ENCODE peak calls at places on chromosomes 5 and 9, in eight cellular contexts. X is lower lobe of right lung; H is CD8-positive, alpha-beta T cell; N is RWPE2; Q is mucosa of descending colon; I is heart left ventricle; O is body of pancreas; P is heart right ventricle. M is an unnamed sample. For H3K4me1, the result is how much of the 10 kb centered on the place peaks cover.

GRCh38 chr5:118646917-118647316 is 341.4 kb downstream of the DTWD2 start:
- ATAC-seq in X (no peak), H (no peak), N (no peak), Q (no peak), I (no peak), O (no peak), P (no peak), M (no peak)

GRCh38 chr5:157857821-157858526 is 971 bp downstream of the CLINT1 start:
- ATAC-seq in X (peak), H (peak), N (peak), Q (peak), I (peak), O (peak), P (peak), M (peak)

GRCh38 chr5:122457178-122457826 is 145.3 kb downstream of the SNCAIP start:
- ATAC-seq in X (no peak), H (no peak), N (no peak), Q (peak), I (no peak), O (no peak), P (no peak), M (no peak)

GRCh38 chr5:161027763-161028162 is 175.8 kb upstream of the ATP10B start:
- ATAC-seq in X (no peak), H (no peak), N (no peak), Q (no peak), I (no peak), O (no peak), P (no peak), M (no peak)

GRCh38 chr9:92187989-92188714 is 72.9 kb upstream of the SPTLC1 start:
- ATAC-seq in X (no peak), H (no peak), N (no peak), Q (no peak), I (no peak), O (no peak), P (no peak), M (no peak)

GRCh38 chr9:102185962-102186361 is 447.5 kb upstream of the GRIN3A start:
- ATAC-seq in X (no peak), H (no peak), N (no peak), Q (no peak), I (no peak), O (peak), P (no peak), M (no peak)

GRCh38 chr5:79183011-79183410 is 52.9 kb upstream of the JMY start:
- ATAC-seq in X (no peak), H (no peak), N (peak), Q (no peak), I (no peak), O (no peak), P (no peak), M (no peak)

GRCh38 chr5:179754024-179754423 is 21.4 kb downstream of the MAML1 start:
- ATAC-seq in X (peak), H (no peak), N (no peak), Q (no peak), I (no peak), O (no peak), P (no peak), M (no peak)

GRCh38 chr5:125257057-125257970 is 510.9 kb upstream of the ZNF608 start:
- ATAC-seq in X (no peak), H (no peak), N (no peak), Q (no peak), I (peak), O (no peak), P (peak), M (no peak)

GRCh38 chr5:177620560-177620959 is 20.6 kb downstream of the B4GALT7 start:
- ATAC-seq in X (no peak), H (no peak), N (no peak), Q (no peak), I (no peak), O (no peak), P (no peak), M (no peak)

GRCh38 chr5:98905857-98906688 is 22.7 kb downstream of the CHD1 start:
- ATAC-seq in X (peak), H (peak), N (no peak), Q (peak), I (no peak), O (no peak), P (no peak), M (no peak)

GRCh38 chr5:103393131-103393754 is 134.7 kb downstream of the MACIR start:
- ATAC-seq in X (no peak), H (no peak), N (no peak), Q (no peak), I (peak), O (no peak), P (peak), M (peak)

GRCh38 chr9:2362170-2362569 is 259.4 kb upstream of the VLDLR start:
- ATAC-seq in X (no peak), H (no peak), N (peak), Q (no peak), I (no peak), O (no peak), P (no peak), M (no peak)

GRCh38 chr5:118450924-118451332 is 537.4 kb downstream of the DTWD2 start:
- ATAC-seq in X (no peak), H (no peak), N (no peak), Q (no peak), I (no peak), O (no peak), P (no peak), M (no peak)

GRCh38 chr5:88396635-88397285 is 128.1 kb upstream of the TMEM161B start:
- ATAC-seq in X (no peak), H (no peak), N (no peak), Q (no peak), I (no peak), O (no peak), P (no peak), M (no peak)

GRCh38 chr5:126970517-126971017 is 59.8 kb downstream of the MARCHF3 start:
- ATAC-seq in X (no peak), H (no peak), N (peak), Q (no peak), I (peak), O (no peak), P (peak), M (no peak)

GRCh38 chr5:130138406-130139060 is 234.3 kb downstream of the CHSY3 start:
- ATAC-seq in X (no peak), H (no peak), N (peak), Q (no peak), I (no peak), O (no peak), P (no peak), M (no peak)

GRCh38 chr9:107340920-107341632 is 58.0 kb downstream of the RAD23B start:
- ATAC-seq in X (peak), H (peak), N (peak), Q (peak), I (peak), O (peak), P (peak), M (peak)

GRCh38 chr5:80711938-80712337 is 57.2 kb upstream of the DHFR start:
- ATAC-seq in X (no peak), H (no peak), N (peak), Q (peak), I (no peak), O (no peak), P (no peak), M (no peak)

GRCh38 chr9:12774861-12775367 is at the start of gene LURAP1L:
- ATAC-seq in X (peak), H (no peak), N (peak), Q (peak), I (peak), O (peak), P (peak), M (peak)

GRCh38 chr9:69532359-69532758 is 139.8 kb downstream of the APBA1 start:
- ATAC-seq in X (no peak), H (no peak), N (no peak), Q (no peak), I (peak), O (no peak), P (no peak), M (no peak)

GRCh38 chr9:107060026-107060425 is 197.1 kb downstream of the ZNF462 start:
- ATAC-seq in X (no peak), H (no peak), N (no peak), Q (no peak), I (no peak), O (no peak), P (no peak), M (no peak)

GRCh38 chr5:109223521-109223920 is 186.3 kb downstream of the PJA2 start:
- ATAC-seq in X (no peak), H (no peak), N (no peak), Q (no peak), I (no peak), O (no peak), P (no peak), M (no peak)

GRCh38 chr5:167853421-167853820 is 438.0 kb upstream of the WWC1 start:
- ATAC-seq in X (no peak), H (no peak), N (no peak), Q (no peak), I (no peak), O (no peak), P (no peak), M (no peak)

GRCh38 chr5:137395011-137395755 is 103.9 kb downstream of the SPOCK1 start:
- ATAC-seq in X (no peak), H (no peak), N (peak), Q (no peak), I (no peak), O (no peak), P (no peak), M (no peak)

GRCh38 chr5:71932649-71933338 is 174.5 kb upstream of the MAP1B start:
- ATAC-seq in X (no peak), H (no peak), N (peak), Q (peak), I (peak), O (peak), P (peak), M (peak)

GRCh38 chr9:108545446-108545845 is 310.3 kb downstream of the ACTL7B start:
- ATAC-seq in X (no peak), H (no peak), N (no peak), Q (no peak), I (no peak), O (no peak), P (no peak), M (no peak)

GRCh38 chr5:174810796-174811195 is 86.4 kb downstream of the MSX2 start:
- ATAC-seq in X (no peak), H (no peak), N (peak), Q (no peak), I (no peak), O (no peak), P (no peak), M (no peak)

GRCh38 chr5:132179410-132179809 is 48.2 kb downstream of the P4HA2 start:
- ATAC-seq in X (no peak), H (no peak), N (no peak), Q (no peak), I (no peak), O (no peak), P (no peak), M (no peak)

DNA sequence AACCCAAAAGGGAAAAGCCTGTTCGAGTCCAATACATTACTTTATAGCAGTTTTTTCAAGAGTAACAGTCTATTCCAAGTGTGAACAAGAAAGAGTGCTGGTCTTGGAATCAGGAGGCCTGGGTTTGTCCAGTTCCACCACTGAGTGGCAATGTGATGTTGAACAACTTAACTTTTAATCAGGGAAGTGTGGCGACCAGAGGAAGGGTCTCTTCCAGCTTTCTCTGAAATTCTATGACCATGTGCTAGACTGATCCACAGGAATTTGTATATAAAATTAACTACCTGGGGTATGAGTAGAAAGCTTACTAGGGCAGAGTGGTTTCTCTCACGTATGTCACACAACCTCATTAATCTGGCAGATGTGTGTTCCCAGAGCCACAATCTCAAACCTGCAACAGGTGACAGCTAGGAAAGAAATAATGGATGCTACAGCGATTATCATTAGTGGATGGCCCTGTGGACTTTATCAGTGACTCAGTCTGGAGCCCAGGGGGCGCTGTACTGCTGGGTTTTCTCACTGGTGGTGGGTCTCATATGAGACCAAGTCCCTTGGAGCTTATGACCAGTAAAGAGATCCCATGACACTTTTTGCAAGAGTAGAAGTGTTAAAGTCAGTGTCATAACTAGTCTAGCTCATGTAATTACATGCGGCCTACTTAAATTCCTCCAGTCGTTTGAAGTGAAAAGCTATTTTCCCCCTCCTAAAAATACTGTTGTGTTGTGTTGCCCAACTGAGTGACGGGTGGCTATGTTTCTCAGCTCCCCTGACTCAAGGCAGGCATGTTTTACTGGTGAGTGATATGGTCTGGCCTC is 116.5 kb downstream of the GDNF start:
- ATAC-seq in X (no peak), H (no peak), N (no peak), Q (no peak), I (no peak), O (no peak), P (no peak), M (no peak)
- TF ChIP-seq CTCF in X (no peak), H (no peak), N (peak), Q (no peak), I (no peak), O (no peak), P (no peak), M (no peak)

DNA sequence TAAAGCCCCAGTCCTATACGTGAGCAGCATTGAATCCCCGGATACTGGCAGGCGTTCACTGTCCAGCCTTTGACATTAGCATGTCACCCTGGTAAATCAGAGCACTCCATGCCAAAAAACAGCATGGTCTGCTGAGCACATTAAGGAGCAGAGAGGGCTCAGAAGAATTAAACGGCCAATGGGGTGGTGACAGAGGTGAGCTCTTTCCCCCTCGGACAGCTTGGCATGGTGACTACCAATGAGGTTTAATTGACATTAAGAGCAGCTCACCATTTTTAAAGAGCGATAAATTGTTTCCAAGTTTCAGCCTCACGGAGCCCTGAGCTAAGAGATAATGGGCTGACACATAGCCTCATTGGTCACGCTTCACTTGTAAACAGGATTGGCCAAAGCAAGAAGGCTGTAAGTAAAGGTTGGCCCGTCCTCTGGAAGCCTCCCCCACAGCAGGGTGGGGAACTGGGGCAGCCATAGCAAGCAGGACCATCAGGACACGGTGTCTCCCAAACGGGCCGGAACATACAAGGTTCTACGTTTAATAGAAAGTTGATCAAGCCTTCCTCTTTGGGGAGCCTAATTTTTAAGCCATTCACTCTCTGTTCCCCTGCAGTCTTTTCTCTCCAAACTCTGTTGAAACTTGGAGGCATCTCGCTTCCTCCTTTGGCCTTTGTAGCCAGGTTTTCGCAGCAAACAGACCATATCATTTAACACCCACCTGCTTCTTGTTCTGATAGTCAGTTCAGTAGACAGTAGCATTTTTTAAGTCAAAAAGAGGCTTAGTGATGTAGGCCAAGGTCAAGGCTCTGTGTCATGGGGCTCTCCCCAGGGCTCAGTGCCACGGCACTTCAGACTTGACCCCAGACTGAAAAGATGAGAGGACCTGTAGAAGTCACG is 25.9 kb downstream of the QRFP start:
- ATAC-seq in X (no peak), H (no peak), N (no peak), Q (no peak), I (peak), O (no peak), P (peak), M (no peak)
- H3K4me1 ChIP-seq in X (under half), H (under half), N (under half), Q (under half), I (under half), O (under half), P (half or more), M (under half)

GRCh38 chr5:17020586-17021362 is 84.7 kb upstream of the MYO10 start:
- ATAC-seq in X (no peak), H (no peak), N (peak), Q (no peak), I (no peak), O (no peak), P (no peak), M (no peak)
- TF ChIP-seq CTCF in X (no peak), H (no peak), N (no peak), Q (no peak), I (no peak), O (no peak), P (no peak), M (no peak)

DNA sequence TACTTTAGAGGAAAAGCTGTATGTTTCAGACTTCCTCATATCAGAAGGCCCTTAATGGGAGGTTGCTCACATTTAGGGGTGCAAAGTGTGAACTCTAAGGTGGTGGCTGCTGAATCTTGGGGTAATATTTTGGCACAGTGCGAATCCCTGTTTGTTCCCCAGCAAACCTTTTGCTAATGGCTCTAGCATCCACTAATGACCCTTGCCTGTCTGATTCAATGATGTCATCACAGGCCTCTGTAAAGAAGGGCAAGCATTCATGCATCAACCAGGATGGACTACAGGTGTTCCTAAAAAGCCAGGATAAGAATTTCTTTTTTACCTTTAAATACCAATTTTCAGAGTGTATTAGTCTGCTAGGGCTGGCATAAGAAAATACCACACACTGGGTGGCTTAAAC is 20.4 kb downstream of the TMEM171 start:
- ATAC-seq in X (no peak), H (no peak), N (no peak), Q (no peak), I (no peak), O (no peak), P (no peak), M (no peak)
- H3K4me1 ChIP-seq in X (under half), H (under half), N (under half), Q (under half), I (under half), O (under half), P (under half), M (under half)

M was measured in gastroesophageal sphincter.